ENCODE peak calls at places on chromosomes 7 and 10, in six cellular contexts. H is HepG2, V is K562, U is upper lobe of left lung, P is HCT116, M is GM12878. K is an unnamed sample.

GRCh38 chr7:303884-304573 is 14.1 kb downstream of the FOXL3 start:
- ATAC-seq in H (no peak), V (no peak), U (no peak), P (no peak), M (no peak), K (no peak)

GRCh38 chr10:103076996-103077395 is 116.1 kb downstream of the NT5C2 start:
- ATAC-seq in H (no peak), V (no peak), U (no peak), P (no peak), M (no peak), K (no peak)

GRCh38 chr7:115676080-115676479 is 354.5 kb downstream of the TFEC start:
- ATAC-seq in H (no peak), V (no peak), U (no peak), P (peak; percentile 80), M (no peak), K (no peak)

GRCh38 chr10:90504172-90504571 is 353.7 kb downstream of the HTR7 start:
- ATAC-seq in H (no peak), V (no peak), U (no peak), P (no peak), M (no peak), K (no peak)

GRCh38 chr10:3737811-3738311 is 47.1 kb downstream of the KLF6 start:
- ATAC-seq in H (no peak), V (no peak), U (no peak), P (no peak), M (peak; percentile 46), K (no peak)

GRCh38 chr10:35903021-35903420 is 260.9 kb upstream of the FZD8 start:
- ATAC-seq in H (no peak), V (no peak), U (no peak), P (no peak), M (no peak), K (no peak)

GRCh38 chr10:128914681-128915080 is 552.4 kb upstream of the MGMT start:
- ATAC-seq in H (no peak), V (no peak), U (no peak), P (no peak), M (no peak), K (peak; percentile 84)

GRCh38 chr7:2894118-2894940 is 50.2 kb upstream of the GNA12 start:
- ATAC-seq in H (no peak), V (no peak), U (no peak), P (no peak), M (peak; percentile 86), K (no peak)

GRCh38 chr7:27213150-27213903 is 13.4 kb upstream of the HOXA13 start:
- ATAC-seq in H (no peak), V (no peak), U (no peak), P (no peak), M (no peak), K (no peak)

GRCh38 chr7:132298782-132299181 is 277.5 kb downstream of the PLXNA4 start:
- ATAC-seq in H (no peak), V (no peak), U (no peak), P (no peak), M (no peak), K (no peak)

GRCh38 chr10:86290933-86291615 is 75.5 kb downstream of the GRID1 start:
- ATAC-seq in H (no peak), V (no peak), U (no peak), P (no peak), M (peak; percentile 62), K (no peak)

GRCh38 chr10:49837096-49837495 is 75.0 kb upstream of the OGDHL start:
- ATAC-seq in H (peak; percentile 100), V (no peak), U (no peak), P (peak; percentile 38), M (no peak), K (no peak)

GRCh38 chr7:119105381-119105780 is 880.9 kb downstream of the ANKRD7 start:
- ATAC-seq in H (no peak), V (no peak), U (no peak), P (no peak), M (no peak), K (no peak)

GRCh38 chr10:5538892-5539651 is 14.3 kb downstream of the CALML3 start:
- ATAC-seq in H (no peak), V (peak; percentile 73), U (no peak), P (no peak), M (no peak), K (no peak)

GRCh38 chr10:23331567-23332290 is 12.9 kb downstream of the C10orf67 start:
- ATAC-seq in H (no peak), V (no peak), U (no peak), P (no peak), M (no peak), K (no peak)

GRCh38 chr10:118924493-118924892 is 105.0 kb upstream of the NANOS1 start:
- ATAC-seq in H (no peak), V (no peak), U (peak; percentile 22), P (no peak), M (no peak), K (no peak)

GRCh38 chr10:26869528-26869927 is 8.8 kb upstream of the ABI1 start:
- ATAC-seq in H (peak; percentile 33), V (peak; percentile 30), U (peak; percentile 49), P (no peak), M (no peak), K (no peak)

GRCh38 chr10:30647089-30647488 is 17.5 kb upstream of the LYZL2 start:
- ATAC-seq in H (no peak), V (no peak), U (no peak), P (no peak), M (no peak), K (no peak)

GRCh38 chr7:137652721-137653120 is 194.1 kb downstream of the DGKI start:
- ATAC-seq in H (no peak), V (no peak), U (no peak), P (no peak), M (no peak), K (no peak)

GRCh38 chr10:62582804-62583208 is 208.6 kb downstream of the ZNF365 start:
- ATAC-seq in H (no peak), V (no peak), U (peak; percentile 48), P (no peak), M (no peak), K (peak; percentile 91)

GRCh38 chr7:99627513-99627912 is 10.8 kb downstream of the ZSCAN25 start:
- ATAC-seq in H (no peak), V (no peak), U (no peak), P (no peak), M (no peak), K (no peak)

GRCh38 chr7:98223351-98223897 is 12.2 kb downstream of the BHLHA15 start:
- ATAC-seq in H (no peak), V (no peak), U (no peak), P (no peak), M (no peak), K (no peak)

GRCh38 chr10:118564652-118565051 is 30.8 kb downstream of the PRLHR start:
- ATAC-seq in H (peak; percentile 56), V (peak; percentile 69), U (no peak), P (peak; percentile 56), M (no peak), K (no peak)

DNA sequence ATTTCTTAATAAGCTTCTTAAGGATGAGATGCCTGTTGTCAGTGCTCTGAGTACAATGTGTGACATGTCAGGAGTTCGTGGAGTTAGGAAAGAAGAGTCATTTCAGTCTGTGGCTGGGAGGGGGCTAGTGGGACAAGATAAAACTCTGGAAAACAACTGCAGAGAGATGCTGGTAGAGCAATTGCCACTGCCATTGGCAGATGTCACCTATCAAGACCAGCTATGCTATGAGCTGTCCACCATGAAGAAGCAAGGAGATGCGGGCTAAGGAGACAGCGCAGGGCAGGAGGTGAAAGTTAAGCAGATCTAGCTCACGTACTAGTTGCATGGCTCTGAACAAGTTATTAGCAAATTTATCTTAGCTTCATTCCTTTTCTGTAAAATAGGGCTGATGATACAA is 756.7 kb downstream of the KCNMA1 start:
- ATAC-seq in H (no peak), V (no peak), U (no peak), P (no peak), M (no peak), K (no peak)
- TF ChIP-seq POLR2A in H (no peak), V (no peak), U (no peak), P (no peak), M (no peak), K (no peak)

GRCh38 chr7:43944286-43944685 is 18.1 kb downstream of the UBE2D4 start:
- ATAC-seq in H (no peak), V (no peak), U (no peak), P (no peak), M (peak; percentile 50), K (no peak)
- TF ChIP-seq CTCF in H (no peak), V (no peak), U (no peak), P (no peak), M (no peak), K (no peak)

GRCh38 chr7:135168489-135169140 is 1.9 kb downstream of the CYREN start:
- ATAC-seq in H (no peak), V (no peak), U (no peak), P (no peak), M (no peak), K (no peak)

GRCh38 chr7:135170223-135170997 is at the start of gene CYREN:
- ATAC-seq in H (peak; percentile 91), V (peak; percentile 95), U (peak; percentile 97), P (peak; percentile 88), M (peak; percentile 78), K (peak; percentile 94)

GRCh38 chr7:135168001-135168400 is 2.5 kb downstream of the CYREN start:
- ATAC-seq in H (no peak), V (no peak), U (no peak), P (no peak), M (no peak), K (no peak)

GRCh38 chr7:135169936-135170222 is 628 bp downstream of the CYREN start:
- ATAC-seq in H (no peak), V (no peak), U (no peak), P (no peak), M (no peak), K (no peak)

DNA sequence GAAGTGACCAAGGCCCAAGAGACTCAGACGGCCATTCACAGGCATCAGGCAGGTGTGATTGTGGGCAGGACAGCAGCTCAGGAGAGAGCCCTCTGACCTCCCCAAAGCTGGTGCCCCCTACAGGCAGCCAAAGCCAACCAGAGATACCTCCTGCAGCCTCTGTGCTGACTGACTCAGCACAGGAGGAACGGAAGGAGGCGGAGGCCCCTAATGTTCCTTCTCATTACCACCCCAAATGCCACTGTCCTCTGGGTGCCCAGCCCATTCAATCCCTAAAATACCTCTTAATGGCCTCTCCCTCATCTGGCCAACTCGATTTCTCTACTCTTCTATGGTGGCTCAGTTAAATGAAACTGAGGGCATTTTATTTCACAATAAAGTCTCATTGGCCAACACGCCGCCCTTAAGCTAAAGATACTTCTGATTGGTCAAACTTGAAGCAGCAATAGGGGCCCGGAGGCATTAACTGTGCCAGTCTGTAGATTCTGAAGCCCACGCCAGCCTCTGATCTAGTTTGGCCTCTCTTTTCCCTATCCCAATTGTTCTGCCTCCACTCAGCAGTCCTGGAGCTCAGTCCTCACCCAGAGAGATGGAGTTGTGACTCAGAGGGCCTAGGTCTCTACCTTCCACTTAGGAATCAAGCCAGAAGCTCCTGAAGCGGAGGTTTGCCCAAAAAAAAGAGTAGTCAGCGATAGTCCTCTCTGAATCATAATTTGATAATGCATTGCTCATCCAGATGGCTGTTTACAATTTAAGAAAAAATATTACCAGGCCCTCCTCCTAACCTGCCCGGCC is 1.2 kb downstream of the CYREN start:
- ATAC-seq in H (peak; percentile 26), V (peak; percentile 74), U (no peak), P (peak; percentile 70), M (peak; percentile 67), K (no peak)
- TF ChIP-seq POLR2AphosphoS5 in H (peak; percentile 32), V (peak; percentile 48), U (no peak), P (peak; percentile 59), M (peak; percentile 75), K (no peak)

DNA sequence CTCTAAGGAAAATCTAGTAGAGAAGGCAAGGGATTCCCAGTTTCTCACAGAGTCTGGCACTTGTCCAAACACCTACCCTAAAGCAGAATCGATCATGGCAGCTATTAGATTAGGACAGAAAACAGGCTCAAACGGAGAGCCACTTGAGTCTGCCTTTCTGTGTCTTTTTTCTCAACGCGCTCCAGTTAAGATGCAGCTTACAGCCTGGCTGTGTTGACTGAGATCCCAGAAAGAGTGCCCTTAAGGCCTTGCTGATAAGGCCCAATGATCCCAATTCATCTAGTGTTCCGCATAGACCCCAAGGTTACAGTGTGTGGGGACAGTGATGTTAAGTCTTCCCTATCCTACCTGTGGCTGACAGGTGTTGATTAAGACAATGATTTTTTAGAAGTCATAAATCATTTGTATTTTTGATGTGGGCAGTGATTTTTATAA is 974 bp downstream of the TMEM106B start:
- ATAC-seq in H (no peak), V (peak; percentile 15), U (no peak), P (no peak), M (no peak), K (no peak)
- TF ChIP-seq POLR2A in H (no peak), V (no peak), U (no peak), P (no peak), M (no peak), K (no peak)